ENCODE peak calls at places on chromosomes 2 and 18, in eight cellular contexts. One of them, this sample, is unnamed. For H3K9me2, the result is how much of the 10 kb centered on the place peaks cover.

GRCh38 chr2:18585526-18585925 is 3.8 kb downstream of the NT5C1B start:
- DNase-seq in GM23338: no peak
- DNase-seq in hepatocyte: no peak
- DNase-seq in GM23248: peak
- DNase-seq in MM.1S: no peak
- DNase-seq in PC-3: peak
- DNase-seq in HCT116: no peak
- DNase-seq in SK-N-SH: no peak
- DNase-seq in this sample: no peak

GRCh38 chr18:53799134-53799533 is 425.3 kb downstream of the MBD2 start:
- DNase-seq in hepatocyte: no peak
- DNase-seq in HCT116: no peak
- DNase-seq in GM23338: no peak
- DNase-seq in GM23248: peak
- DNase-seq in SK-N-SH: no peak
- DNase-seq in MM.1S: no peak
- DNase-seq in PC-3: peak
- DNase-seq in this sample: no peak

GRCh38 chr2:223921204-223921603 is 23.9 kb downstream of the WDFY1 start:
- DNase-seq in MM.1S: no peak
- DNase-seq in HCT116: no peak
- DNase-seq in GM23338: no peak
- DNase-seq in hepatocyte: no peak
- DNase-seq in SK-N-SH: no peak
- DNase-seq in GM23248: no peak
- DNase-seq in PC-3: no peak
- DNase-seq in this sample: no peak

GRCh38 chr2:20635096-20635475 is 15.8 kb downstream of the HS1BP3 start:
- DNase-seq in MM.1S: no peak
- DNase-seq in PC-3: no peak
- DNase-seq in GM23338: no peak
- DNase-seq in SK-N-SH: no peak
- DNase-seq in HCT116: no peak
- DNase-seq in GM23248: no peak
- DNase-seq in hepatocyte: no peak
- DNase-seq in this sample: no peak

GRCh38 chr2:145114726-145115125 is 594.8 kb upstream of the ZEB2 start:
- DNase-seq in PC-3: no peak
- DNase-seq in hepatocyte: no peak
- DNase-seq in SK-N-SH: no peak
- DNase-seq in GM23248: peak
- DNase-seq in MM.1S: no peak
- DNase-seq in GM23338: no peak
- DNase-seq in HCT116: no peak
- DNase-seq in this sample: no peak

GRCh38 chr2:204051476-204051875 is 114.9 kb downstream of the ICOS start:
- DNase-seq in hepatocyte: no peak
- DNase-seq in PC-3: peak
- DNase-seq in GM23248: no peak
- DNase-seq in MM.1S: no peak
- DNase-seq in SK-N-SH: no peak
- DNase-seq in HCT116: peak
- DNase-seq in GM23338: peak
- DNase-seq in this sample: peak

GRCh38 chr2:28134262-28134812 is 243.8 kb downstream of the BABAM2 start:
- DNase-seq in hepatocyte: peak
- DNase-seq in PC-3: peak
- DNase-seq in HCT116: no peak
- DNase-seq in GM23248: no peak
- DNase-seq in SK-N-SH: no peak
- DNase-seq in GM23338: peak
- DNase-seq in MM.1S: no peak
- DNase-seq in this sample: no peak

GRCh38 chr2:59177748-59178147 is 936.6 kb upstream of the FANCL start:
- DNase-seq in HCT116: no peak
- DNase-seq in SK-N-SH: no peak
- DNase-seq in MM.1S: no peak
- DNase-seq in GM23248: no peak
- DNase-seq in PC-3: no peak
- DNase-seq in GM23338: no peak
- DNase-seq in hepatocyte: no peak
- DNase-seq in this sample: no peak

GRCh38 chr2:80489718-80490117 is 185.2 kb upstream of the LRRTM1 start:
- DNase-seq in HCT116: no peak
- DNase-seq in PC-3: peak
- DNase-seq in SK-N-SH: no peak
- DNase-seq in MM.1S: no peak
- DNase-seq in GM23338: no peak
- DNase-seq in GM23248: peak
- DNase-seq in hepatocyte: no peak
- DNase-seq in this sample: no peak

GRCh38 chr2:227464851-227465250 is 7.1 kb upstream of the AGFG1 start:
- DNase-seq in GM23338: no peak
- DNase-seq in MM.1S: no peak
- DNase-seq in GM23248: no peak
- DNase-seq in HCT116: no peak
- DNase-seq in PC-3: no peak
- DNase-seq in hepatocyte: no peak
- DNase-seq in SK-N-SH: no peak
- DNase-seq in this sample: no peak

GRCh38 chr18:23718243-23718720 is 29.0 kb downstream of the LAMA3 start:
- DNase-seq in SK-N-SH: no peak
- DNase-seq in GM23338: no peak
- DNase-seq in GM23248: peak
- DNase-seq in HCT116: no peak
- DNase-seq in PC-3: no peak
- DNase-seq in MM.1S: no peak
- DNase-seq in hepatocyte: no peak
- DNase-seq in this sample: no peak

GRCh38 chr2:14558382-14558919 is 74.1 kb upstream of the LRATD1 start:
- DNase-seq in GM23248: no peak
- DNase-seq in PC-3: no peak
- DNase-seq in GM23338: no peak
- DNase-seq in MM.1S: no peak
- DNase-seq in SK-N-SH: no peak
- DNase-seq in HCT116: no peak
- DNase-seq in hepatocyte: no peak
- DNase-seq in this sample: no peak

GRCh38 chr2:220478305-220479058 is 851.1 kb downstream of the SLC4A3 start:
- DNase-seq in SK-N-SH: no peak
- DNase-seq in MM.1S: no peak
- DNase-seq in GM23338: no peak
- DNase-seq in HCT116: no peak
- DNase-seq in hepatocyte: peak
- DNase-seq in GM23248: no peak
- DNase-seq in PC-3: peak
- DNase-seq in this sample: no peak

DNA sequence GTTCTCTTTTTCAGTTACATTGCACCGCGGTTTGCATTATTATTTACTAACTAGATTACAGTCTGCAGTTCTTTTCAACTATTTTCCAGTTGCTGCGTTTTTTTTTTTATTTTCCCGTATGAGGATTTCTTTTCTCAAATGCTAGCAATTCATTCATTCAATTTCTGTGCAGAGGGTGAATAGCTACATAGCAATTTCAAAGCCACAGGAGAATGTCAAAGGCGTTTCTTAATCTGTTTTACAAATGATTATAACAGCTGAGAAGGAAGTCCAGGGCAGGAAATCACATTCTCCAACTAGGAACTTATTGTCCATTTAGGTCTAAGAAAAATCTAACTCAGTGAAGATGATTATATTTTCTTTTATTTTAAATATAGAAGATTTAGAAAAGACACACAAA is 367.6 kb upstream of the MMADHC start:
- DNase-seq in GM23338: no peak
- DNase-seq in HCT116: no peak
- DNase-seq in MM.1S: no peak
- DNase-seq in GM23248: peak
- DNase-seq in hepatocyte: no peak
- DNase-seq in SK-N-SH: no peak
- DNase-seq in PC-3: no peak
- DNase-seq in this sample: no peak
- H3K9me2 ChIP-seq in GM23338: under half
- H3K9me2 ChIP-seq in HCT116: under half
- H3K9me2 ChIP-seq in MM.1S: under half
- H3K9me2 ChIP-seq in GM23248: under half
- H3K9me2 ChIP-seq in hepatocyte: under half
- H3K9me2 ChIP-seq in SK-N-SH: under half
- H3K9me2 ChIP-seq in PC-3: under half
- H3K9me2 ChIP-seq in this sample: under half

DNA sequence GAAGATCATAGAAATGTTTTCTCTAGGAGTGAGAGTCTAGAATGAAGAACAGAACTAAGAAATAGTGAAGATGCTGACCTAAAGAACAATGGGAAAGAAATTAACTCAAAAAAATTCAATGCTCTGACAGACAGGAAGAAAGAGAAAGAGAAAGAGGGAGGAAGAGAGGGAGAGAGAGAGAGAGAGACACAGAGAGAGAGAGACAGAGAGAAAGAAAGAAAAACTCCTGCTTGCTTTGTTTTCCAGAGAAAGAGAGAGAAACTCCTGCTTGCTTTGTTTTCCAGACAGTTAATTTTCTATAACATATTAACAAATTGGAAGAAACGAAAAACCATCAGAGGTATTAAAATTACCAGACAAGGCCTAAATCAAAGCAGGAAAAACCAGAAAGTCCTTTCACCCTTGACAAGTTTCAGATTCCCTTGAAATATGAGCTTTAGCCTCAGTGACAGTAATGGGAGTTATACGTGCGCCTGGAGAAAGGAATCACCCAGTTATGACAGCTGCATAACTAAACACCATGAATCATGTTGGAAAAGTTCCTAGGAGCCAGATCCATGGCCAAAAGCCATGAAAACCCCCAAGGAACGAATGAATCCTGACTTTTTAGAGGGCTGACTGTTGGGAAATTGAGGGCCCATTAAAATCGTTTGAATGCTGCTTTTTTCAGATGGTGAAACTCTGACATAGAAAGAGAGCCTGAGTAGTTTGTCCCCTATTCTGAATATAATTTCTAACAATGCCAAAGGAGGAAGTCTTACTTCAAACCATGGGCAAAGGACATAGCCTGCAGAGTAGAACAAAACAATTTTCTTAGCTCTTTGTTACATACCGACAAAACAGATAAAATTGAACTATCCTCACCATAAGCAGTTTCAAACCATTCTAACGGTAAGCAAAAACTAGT is 228.6 kb upstream of the CHST9 start:
- DNase-seq in GM23248: peak
- DNase-seq in hepatocyte: peak
- DNase-seq in HCT116: no peak
- DNase-seq in MM.1S: no peak
- DNase-seq in SK-N-SH: no peak
- DNase-seq in PC-3: peak
- DNase-seq in GM23338: no peak
- DNase-seq in this sample: no peak
- H3K4me2 ChIP-seq in GM23248: no peak
- H3K4me2 ChIP-seq in hepatocyte: peak
- H3K4me2 ChIP-seq in HCT116: no peak
- H3K4me2 ChIP-seq in MM.1S: no peak
- H3K4me2 ChIP-seq in SK-N-SH: peak
- H3K4me2 ChIP-seq in PC-3: peak
- H3K4me2 ChIP-seq in GM23338: peak
- H3K4me2 ChIP-seq in this sample: no peak

DNA sequence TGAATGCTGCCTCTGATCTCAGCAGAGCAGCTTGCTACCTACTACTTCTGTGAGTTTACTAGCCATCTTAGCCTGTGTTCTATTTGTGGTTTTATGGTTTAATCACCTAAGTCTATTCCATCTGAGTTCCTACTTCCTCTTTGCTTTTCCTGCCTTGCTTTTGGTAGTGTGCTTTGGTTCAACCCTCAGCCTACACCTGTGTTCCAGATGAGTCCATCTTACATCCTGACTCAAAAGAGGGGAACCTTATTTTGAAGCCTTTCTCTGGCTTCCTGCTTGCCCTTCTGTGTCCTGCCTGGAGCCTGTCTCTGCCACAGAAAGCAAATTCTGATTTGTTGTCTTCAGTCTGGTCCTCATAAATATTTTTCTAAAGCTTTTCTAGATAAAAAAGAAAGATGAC is 530.3 kb upstream of the MEX3C start:
- DNase-seq in PC-3: no peak
- DNase-seq in MM.1S: peak
- DNase-seq in hepatocyte: no peak
- DNase-seq in GM23248: no peak
- DNase-seq in GM23338: no peak
- DNase-seq in HCT116: no peak
- DNase-seq in SK-N-SH: no peak
- DNase-seq in this sample: peak
- H3K4me3 ChIP-seq in PC-3: no peak
- H3K4me3 ChIP-seq in MM.1S: no peak
- H3K4me3 ChIP-seq in hepatocyte: no peak
- H3K4me3 ChIP-seq in GM23248: no peak
- H3K4me3 ChIP-seq in GM23338: no peak
- H3K4me3 ChIP-seq in HCT116: no peak
- H3K4me3 ChIP-seq in SK-N-SH: no peak
- H3K4me3 ChIP-seq in this sample: peak

GRCh38 chr2:10085852-10086148 is 5.6 kb upstream of the CYS1 start:
- DNase-seq in GM23338: no peak
- DNase-seq in PC-3: no peak
- DNase-seq in SK-N-SH: no peak
- DNase-seq in hepatocyte: no peak
- DNase-seq in HCT116: no peak
- DNase-seq in GM23248: no peak
- DNase-seq in MM.1S: no peak
- DNase-seq in this sample: no peak

GRCh38 chr2:10086950-10087349 is 6.7 kb upstream of the CYS1 start:
- DNase-seq in HCT116: no peak
- DNase-seq in PC-3: no peak
- DNase-seq in SK-N-SH: no peak
- DNase-seq in GM23338: no peak
- DNase-seq in GM23248: no peak
- DNase-seq in MM.1S: no peak
- DNase-seq in hepatocyte: no peak
- DNase-seq in this sample: no peak

GRCh38 chr2:10084956-10085851 is 5.0 kb upstream of the CYS1 start:
- DNase-seq in HCT116: no peak
- DNase-seq in MM.1S: no peak
- DNase-seq in SK-N-SH: no peak
- DNase-seq in hepatocyte: peak
- DNase-seq in GM23338: no peak
- DNase-seq in GM23248: no peak
- DNase-seq in PC-3: no peak
- DNase-seq in this sample: no peak

GRCh38 chr2:10089565-10090183 is 9.5 kb upstream of the CYS1 start:
- DNase-seq in SK-N-SH: no peak
- DNase-seq in HCT116: no peak
- DNase-seq in MM.1S: no peak
- DNase-seq in PC-3: no peak
- DNase-seq in hepatocyte: no peak
- DNase-seq in GM23248: no peak
- DNase-seq in GM23338: no peak
- DNase-seq in this sample: no peak

DNA sequence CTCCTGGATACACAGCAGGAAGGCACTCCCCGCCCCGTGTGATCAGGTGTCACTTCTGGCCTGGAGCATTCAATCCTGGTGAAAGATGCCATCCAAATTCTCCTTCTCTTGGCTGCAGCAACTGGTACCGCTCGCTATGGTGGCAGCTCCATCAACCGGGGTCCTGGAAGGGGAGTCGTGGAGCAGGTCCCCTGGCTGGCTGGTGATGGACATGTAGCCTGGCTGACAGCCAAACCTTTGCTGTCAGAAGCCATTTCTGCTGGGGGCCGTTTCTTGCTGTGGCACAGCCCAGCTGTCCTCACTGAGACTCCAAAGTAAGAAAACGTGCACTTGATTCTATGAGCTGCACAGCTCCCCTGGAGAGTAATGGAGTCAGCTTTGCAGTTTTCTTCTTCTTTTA is 7.1 kb upstream of the CYS1 start:
- DNase-seq in PC-3: no peak
- DNase-seq in GM23248: no peak
- DNase-seq in SK-N-SH: no peak
- DNase-seq in HCT116: no peak
- DNase-seq in hepatocyte: peak
- DNase-seq in MM.1S: no peak
- DNase-seq in GM23338: no peak
- DNase-seq in this sample: no peak
- H3K9me2 ChIP-seq in PC-3: under half
- H3K9me2 ChIP-seq in GM23248: under half
- H3K9me2 ChIP-seq in SK-N-SH: under half
- H3K9me2 ChIP-seq in HCT116: under half
- H3K9me2 ChIP-seq in hepatocyte: under half
- H3K9me2 ChIP-seq in MM.1S: under half
- H3K9me2 ChIP-seq in GM23338: under half
- H3K9me2 ChIP-seq in this sample: under half